ENCODE peak calls at places on chromosomes 3 and 15, in six cellular contexts. O, W, A, R, X and I are unnamed samples.

GRCh38 chr15:93043621-93044300 is 45.2 kb downstream of the RGMA start:
- DNase-seq in O (no peak), X (no peak), R (peak; percentile 6), W (no peak), A (peak; percentile 43), I (no peak)

GRCh38 chr3:139916271-139916670 is 18.7 kb upstream of the CLSTN2 start:
- DNase-seq in A (no peak), O (no peak), X (no peak), W (no peak), R (no peak), I (no peak)

GRCh38 chr3:125381743-125382142 is 6.6 kb upstream of the ZNF148 start:
- DNase-seq in R (no peak), A (no peak), X (no peak), O (peak; percentile 65), W (no peak), I (peak; percentile 48)

GRCh38 chr3:171564723-171565122 is 104.5 kb upstream of the TNIK start:
- DNase-seq in W (no peak), X (no peak), R (no peak), O (no peak), A (no peak), I (no peak)

GRCh38 chr3:176951586-176952292 is 245.5 kb downstream of the TBL1XR1 start:
- DNase-seq in X (no peak), W (no peak), R (no peak), A (no peak), O (peak; percentile 42), I (no peak)

GRCh38 chr15:85379403-85380131 is 836 bp upstream of the AKAP13 start:
- DNase-seq in R (no peak), O (peak; percentile 36), W (no peak), X (peak; percentile 17), A (no peak), I (no peak)

GRCh38 chr3:185824051-185824466 is 783 bp downstream of the IGF2BP2 start:
- DNase-seq in A (peak; percentile 73), O (no peak), W (no peak), R (no peak), X (peak; percentile 54), I (no peak)

GRCh38 chr15:40458495-40459371 is 12.1 kb upstream of the CHST14 start:
- DNase-seq in X (no peak), W (no peak), R (no peak), A (peak; percentile 83), O (no peak), I (no peak)

GRCh38 chr3:184656991-184657669 is 54.7 kb downstream of the MAGEF1 start:
- DNase-seq in R (no peak), X (no peak), O (no peak), W (peak; percentile 13), A (no peak), I (peak; percentile 85)

GRCh38 chr15:100559330-100559729 is 30.6 kb upstream of the CERS3 start:
- DNase-seq in X (no peak), O (peak; percentile 34), A (no peak), W (peak; percentile 49), R (peak; percentile 48), I (peak; percentile 91)

GRCh38 chr15:86650084-86650483 is 570.4 kb downstream of the AGBL1 start:
- DNase-seq in X (no peak), R (no peak), W (no peak), A (no peak), O (peak; percentile 8), I (no peak)

GRCh38 chr15:52227456-52227855 is 36.3 kb upstream of the GNB5 start:
- DNase-seq in A (no peak), X (peak; percentile 72), O (peak; percentile 89), R (peak; percentile 50), W (peak; percentile 75), I (peak; percentile 89)

GRCh38 chr3:149501524-149501923 is 27.0 kb downstream of the TM4SF4 start:
- DNase-seq in R (no peak), W (peak; percentile 46), O (peak; percentile 88), A (no peak), X (no peak), I (peak; percentile 71)

GRCh38 chr15:33985287-33985686 is 17.0 kb downstream of the CHRM5 start:
- DNase-seq in A (no peak), R (no peak), O (peak; percentile 84), X (no peak), W (peak; percentile 71), I (peak; percentile 64)

GRCh38 chr3:42657675-42658074 is 4.2 kb downstream of the ZBTB47 start:
- DNase-seq in W (no peak), X (no peak), R (no peak), A (no peak), O (no peak), I (no peak)

GRCh38 chr15:63118854-63119253 is 2.8 kb upstream of the LACTB start:
- DNase-seq in X (no peak), R (no peak), O (no peak), A (no peak), W (no peak), I (no peak)

GRCh38 chr3:64687781-64688515 is at the start of gene ADAMTS9:
- DNase-seq in R (peak; percentile 77), X (peak; percentile 90), O (peak; percentile 53), W (no peak), A (peak; percentile 84), I (peak; percentile 54)

GRCh38 chr3:54850484-54851003 is 77.3 kb downstream of the LRTM1 start:
- DNase-seq in O (no peak), W (no peak), X (no peak), R (no peak), A (no peak), I (no peak)

GRCh38 chr15:75161788-75162414 is 39.8 kb upstream of the C15orf39 start:
- DNase-seq in X (no peak), O (peak; percentile 32), R (peak; percentile 59), A (no peak), W (no peak), I (peak; percentile 24)

GRCh38 chr3:43852066-43852465 is 161.3 kb downstream of the ABHD5 start:
- DNase-seq in X (no peak), R (no peak), A (no peak), W (peak; percentile 48), O (peak; percentile 45), I (peak; percentile 54)

GRCh38 chr3:16444344-16444743 is 69.2 kb downstream of the RFTN1 start:
- DNase-seq in A (no peak), O (no peak), R (no peak), X (no peak), W (no peak), I (no peak)

GRCh38 chr3:119149484-119149883 is 3.5 kb downstream of the TEX55 start:
- DNase-seq in W (peak; percentile 45), O (peak; percentile 65), R (no peak), X (no peak), A (no peak), I (peak; percentile 72)

DNA sequence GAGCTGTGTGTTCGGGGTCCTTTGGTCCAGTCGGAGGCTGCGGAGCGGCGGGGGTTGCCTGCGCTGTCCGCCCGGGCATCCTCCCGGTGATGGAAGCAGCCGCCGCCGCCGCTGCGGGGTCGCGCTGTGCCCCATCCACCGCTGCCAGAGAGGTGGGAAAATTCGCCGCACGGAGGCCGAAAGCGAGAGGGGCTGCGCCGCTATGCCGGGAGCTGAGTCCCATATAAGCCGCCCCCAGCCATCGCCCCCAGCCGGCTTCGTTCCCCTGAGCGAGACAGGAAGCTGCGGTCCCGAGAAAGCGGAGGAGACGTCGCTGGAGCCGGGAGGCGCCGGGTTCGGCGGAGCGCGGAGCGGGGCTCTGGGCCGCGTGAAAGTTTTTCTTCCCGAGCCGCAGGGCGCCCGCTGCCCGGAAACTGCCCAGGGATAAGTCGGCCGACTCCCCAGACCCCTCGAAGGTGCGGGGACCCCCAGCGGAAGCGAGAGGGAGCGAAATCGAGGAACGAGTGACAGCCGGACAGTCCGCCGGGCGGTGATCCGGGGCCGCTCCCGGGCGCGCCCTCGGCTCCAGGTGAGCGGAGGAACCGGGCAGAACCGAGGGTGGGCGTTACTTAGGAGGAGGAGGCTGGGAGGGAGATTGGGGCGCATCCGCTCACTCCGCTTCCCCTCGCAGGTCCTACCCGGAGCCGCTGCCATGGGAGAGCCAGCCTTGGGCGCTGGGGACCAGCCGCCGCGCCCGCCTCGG is 574 bp downstream of the CHST2 start:
- DNase-seq in A (peak; percentile 78), X (peak; percentile 59), O (peak; percentile 21), W (no peak), R (peak; percentile 28), I (no peak)
- TF ChIP-seq CTCF in A (no peak), X (peak; percentile 13), O (no peak), W (no peak), R (no peak), I (no peak)

DNA sequence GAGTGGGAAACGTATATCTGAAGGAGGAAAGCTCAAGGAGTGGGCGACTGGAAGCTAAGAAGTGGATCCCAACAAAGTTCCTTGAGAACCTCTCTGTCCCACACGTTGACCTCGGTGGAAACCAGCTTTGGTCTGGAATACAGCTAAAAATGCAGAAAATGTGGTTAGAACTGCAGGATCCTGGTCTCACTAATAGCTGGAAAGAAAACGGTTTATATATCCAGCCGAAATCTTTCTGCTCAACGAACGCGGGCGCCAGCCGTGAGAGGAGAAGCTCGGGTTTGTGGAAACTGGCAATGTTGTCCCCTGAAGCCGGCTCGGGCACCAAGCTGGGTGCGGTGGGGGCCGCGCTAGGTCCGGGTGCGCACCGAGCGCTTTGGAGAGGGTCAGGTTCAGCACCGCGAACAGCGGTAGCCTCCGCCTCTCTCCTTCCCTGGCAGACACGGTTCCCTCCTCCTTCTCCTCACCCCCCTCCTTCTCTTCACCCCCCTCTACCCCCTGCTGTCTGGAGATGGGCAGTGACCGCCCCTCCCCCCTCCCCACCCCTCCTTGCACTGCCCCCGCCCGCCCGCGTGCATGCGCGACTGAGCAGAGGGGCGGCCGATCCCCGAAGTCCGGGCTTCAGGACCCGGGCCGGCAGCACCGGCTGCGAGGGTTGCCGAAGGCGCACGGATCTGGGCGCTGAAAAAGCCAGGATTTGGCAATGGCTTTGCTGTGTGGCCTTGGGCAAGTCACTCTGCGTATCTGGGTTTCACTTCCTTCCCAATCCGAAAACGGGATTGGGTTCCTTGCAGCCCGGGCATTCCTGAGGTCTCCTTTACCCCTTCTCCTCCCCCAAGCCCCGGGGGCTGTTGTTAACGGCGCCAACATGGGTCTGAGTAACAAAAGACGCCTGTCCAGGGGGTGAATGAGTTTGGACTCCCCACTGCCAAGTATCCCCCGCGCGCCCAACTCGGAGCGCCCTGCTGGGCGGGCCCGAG is at the start of gene SKOR1:
- DNase-seq in X (peak; percentile 65), O (peak; percentile 43), A (peak; percentile 51), W (no peak), R (no peak), I (peak; percentile 32)
- H3K4me3 ChIP-seq in X (no peak within 1 kb of the TSS), O (peak within 1 kb of the TSS; percentile 25), A (no peak within 1 kb of the TSS), W (peak within 1 kb of the TSS; percentile 10), R (peak within 1 kb of the TSS; percentile 32), I (no peak within 1 kb of the TSS)

DNA sequence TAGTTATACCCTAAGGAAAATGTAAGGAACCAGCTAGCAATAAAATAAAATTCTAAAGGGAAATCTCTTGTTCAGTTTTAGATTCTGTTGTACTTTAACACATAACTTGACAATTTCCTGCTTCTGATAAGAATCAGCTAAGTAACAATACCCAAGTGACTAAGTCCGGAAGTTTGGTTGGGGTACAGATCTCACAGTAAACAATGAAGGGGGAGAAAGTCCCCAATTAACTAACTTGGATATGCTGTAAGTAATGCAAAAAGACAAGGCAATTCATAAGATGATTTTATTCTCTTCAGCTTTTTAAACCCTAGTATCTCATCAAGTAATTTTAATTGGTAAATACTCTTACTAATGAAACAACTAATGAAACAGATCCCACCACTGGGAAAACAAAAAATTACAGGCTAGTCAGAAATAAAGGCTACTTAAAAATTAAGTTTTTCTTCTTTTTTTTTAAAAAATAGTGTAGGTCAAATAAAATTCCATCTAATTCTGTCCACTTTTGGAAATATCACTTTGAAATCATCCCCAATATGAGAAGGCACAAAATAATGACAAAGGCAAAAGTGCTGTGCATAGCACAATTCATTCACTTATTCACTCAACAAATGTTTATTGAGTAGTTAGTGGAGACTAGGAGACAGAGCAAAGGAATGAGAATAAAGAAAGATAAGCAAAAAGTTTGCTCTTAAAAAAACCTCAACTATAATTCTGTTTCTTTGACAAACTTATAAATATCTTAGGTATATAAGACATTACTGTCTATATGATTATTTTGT is 37.8 kb upstream of the IL20RB start:
- DNase-seq in A (no peak), W (no peak), O (peak; percentile 18), R (no peak), X (no peak), I (no peak)
- TF ChIP-seq CTCF in A (no peak), W (no peak), O (no peak), R (no peak), X (no peak), I (no peak)

GRCh38 chr15:64656508-64656907 is 118.9 kb downstream of the RBPMS2 start:
- DNase-seq in R (no peak), W (no peak), X (no peak), A (no peak), O (no peak), I (no peak)
- H3K4me3 ChIP-seq in R (no peak overlapping the region), W (no peak overlapping the region), X (no peak overlapping the region), A (no peak overlapping the region), O (no peak overlapping the region), I (no peak overlapping the region)